ENCODE peak calls at places on chromosome 6, in ten cellular contexts. E is heart left ventricle, N is HCT116, L is BJ, W is dorsolateral prefrontal cortex, C is fibroblast of lung, R is prostate gland, J is Panc1, Y is psoas muscle, X is RWPE2. F is an unnamed sample.

GRCh38 chr6:105981002-105981887 is 104.9 kb upstream of the PRDM1 start:
- DNase-seq in J (no peak), R (no peak), W (no peak), X (no peak), Y (no peak), L (no peak), E (no peak), N (no peak), C (peak), F (no peak)

GRCh38 chr6:119542037-119542436 is 192.5 kb upstream of the MAN1A1 start:
- DNase-seq in W (no peak), E (no peak), J (no peak), N (no peak), Y (no peak), R (no peak), X (no peak), L (no peak), C (no peak), F (no peak)

GRCh38 chr6:28206527-28207243 is 18.4 kb upstream of the ZSCAN9 start:
- DNase-seq in R (no peak), C (peak), N (no peak), Y (no peak), X (no peak), E (no peak), W (no peak), J (no peak), L (no peak), F (no peak)

GRCh38 chr6:16128759-16129622 is at the start of gene MYLIP:
- DNase-seq in W (peak), J (no peak), Y (peak), C (peak), E (peak), N (peak), L (no peak), X (peak), R (peak), F (peak)

GRCh38 chr6:142280265-142280664 is 21.5 kb upstream of the ADGRG6 start:
- DNase-seq in E (no peak), J (no peak), N (no peak), L (no peak), R (no peak), C (no peak), Y (no peak), W (no peak), X (no peak), F (no peak)

GRCh38 chr6:90574610-90575009 is 12.3 kb downstream of the MAP3K7 start:
- DNase-seq in W (no peak), R (no peak), J (no peak), X (no peak), N (no peak), E (no peak), Y (no peak), L (no peak), C (peak), F (no peak)

GRCh38 chr6:42307141-42307470 is 89.4 kb upstream of the MRPS10 start:
- DNase-seq in E (no peak), N (no peak), L (no peak), R (no peak), X (no peak), J (no peak), W (no peak), Y (no peak), C (no peak), F (no peak)

GRCh38 chr6:96878101-96878500 is 19.6 kb downstream of the NDUFAF4 start:
- DNase-seq in N (no peak), R (no peak), C (peak), J (no peak), W (no peak), L (peak), E (no peak), X (no peak), Y (no peak), F (no peak)

GRCh38 chr6:77470983-77471382 is 7.7 kb upstream of the HTR1B start:
- DNase-seq in W (no peak), C (peak), L (no peak), Y (no peak), R (no peak), E (no peak), N (no peak), J (no peak), X (no peak), F (no peak)

GRCh38 chr6:132333639-132334516 is 67.4 kb downstream of the MOXD1 start:
- DNase-seq in R (no peak), J (peak), L (peak), E (peak), N (peak), X (no peak), C (peak), Y (peak), W (no peak), F (no peak)

GRCh38 chr6:132765560-132765959 is 7.9 kb upstream of the VNN2 start:
- DNase-seq in J (no peak), C (no peak), N (no peak), L (no peak), W (no peak), R (no peak), E (no peak), X (no peak), Y (no peak), F (no peak)

GRCh38 chr6:11384531-11385309 is 152.3 kb upstream of the NEDD9 start:
- DNase-seq in N (no peak), X (no peak), C (peak), Y (no peak), E (no peak), R (no peak), J (no peak), L (peak), W (no peak), F (no peak)

GRCh38 chr6:111844921-111845320 is 28.3 kb downstream of the FYN start:
- DNase-seq in Y (no peak), R (no peak), W (no peak), X (no peak), L (no peak), J (no peak), C (peak), E (no peak), N (no peak), F (no peak)

GRCh38 chr6:157748839-157749571 is 74.0 kb upstream of the SNX9 start:
- DNase-seq in Y (no peak), N (no peak), C (no peak), E (no peak), W (no peak), X (no peak), L (no peak), R (no peak), J (no peak), F (no peak)

DNA sequence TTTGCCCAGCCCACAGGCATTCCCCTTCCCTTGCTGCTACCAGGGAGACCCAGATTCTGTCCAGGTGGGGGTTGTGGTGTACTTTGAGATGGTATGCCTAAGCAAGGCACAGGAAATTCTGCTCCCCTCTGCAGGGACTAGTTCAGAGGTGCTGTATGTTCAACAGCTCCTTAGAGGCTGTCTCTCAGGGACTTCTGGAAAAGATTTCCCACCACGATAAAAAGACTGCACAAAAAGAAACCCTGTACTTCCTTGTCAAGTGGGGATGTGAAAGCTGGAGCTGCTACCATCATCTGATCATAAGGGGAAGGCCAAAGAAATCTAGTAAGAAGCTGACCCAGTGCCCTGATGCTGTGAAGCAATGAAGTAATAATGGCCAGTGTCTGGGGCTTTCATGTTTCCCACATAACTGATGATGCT is 51.5 kb upstream of the SMIM29 start:
- DNase-seq in Y (no peak), X (no peak), W (no peak), N (no peak), E (no peak), J (no peak), R (no peak), C (no peak), L (no peak), F (no peak)
- TF ChIP-seq CTCF in Y (no peak), X (no peak), W (no peak), N (no peak), E (no peak), J (no peak), R (no peak), C (no peak), L (no peak), F (no peak)

DNA sequence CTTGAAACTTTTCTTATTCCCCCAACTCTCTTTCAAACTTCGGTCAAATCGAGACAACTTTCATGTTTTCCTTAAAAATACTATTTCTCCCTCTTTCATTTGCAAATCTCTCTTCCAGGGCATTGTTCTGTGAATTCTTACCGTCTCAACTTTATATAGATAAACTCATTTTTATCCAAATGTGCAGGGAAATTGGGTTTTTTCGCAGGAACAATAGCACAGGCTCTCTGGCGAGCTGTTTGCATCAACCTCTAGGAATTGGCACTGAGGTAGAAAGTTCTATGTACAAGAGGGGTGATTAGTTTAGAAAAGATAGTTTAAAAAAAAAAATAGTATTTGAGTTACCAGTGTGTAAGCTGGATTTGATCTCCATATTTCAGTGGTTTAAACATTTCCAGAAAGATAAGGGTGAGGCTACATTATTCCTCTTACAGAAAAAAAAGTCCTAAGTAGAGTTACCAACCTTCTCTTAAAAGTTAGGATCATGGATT is 129.7 kb upstream of the BTN3A2 start:
- DNase-seq in R (no peak), W (no peak), Y (no peak), N (no peak), X (no peak), L (no peak), E (no peak), J (no peak), C (no peak), F (no peak)
- H3K4me3 ChIP-seq in R (no peak), W (peak), Y (peak), N (no peak), X (peak), L (peak), E (peak), J (peak), C (peak), F (no peak)

GRCh38 chr6:168132531-168133184 is 53.6 kb upstream of the FRMD1 start:
- DNase-seq in Y (peak), L (peak), X (no peak), W (peak), N (no peak), C (peak), E (peak), R (peak), J (no peak), F (no peak)
- TF ChIP-seq CTCF in Y (peak), L (peak), X (peak), W (peak), N (peak), C (peak), E (peak), R (peak), J (no peak), F (peak)

GRCh38 chr6:139204978-139205377 is 70.1 kb downstream of the HECA start:
- DNase-seq in E (no peak), X (no peak), W (no peak), Y (no peak), C (no peak), L (no peak), J (no peak), R (no peak), N (no peak), F (no peak)
- H3K4me3 ChIP-seq in E (no peak), X (no peak), W (no peak), Y (no peak), C (no peak), L (no peak), J (no peak), R (no peak), N (no peak), F (no peak)

GRCh38 chr6:167034056-167034455 is 34.9 kb downstream of the CEP43 start:
- DNase-seq in Y (no peak), E (no peak), R (no peak), N (no peak), X (no peak), J (no peak), C (no peak), L (no peak), W (no peak), F (no peak)

GRCh38 chr6:167037762-167038161 is 38.6 kb downstream of the CEP43 start:
- DNase-seq in J (no peak), E (no peak), Y (no peak), W (no peak), R (no peak), N (no peak), X (no peak), C (no peak), L (no peak), F (no peak)
- TF ChIP-seq CTCF in J (no peak), E (no peak), Y (no peak), W (no peak), R (no peak), N (no peak), X (no peak), C (no peak), L (no peak), F (no peak)

GRCh38 chr6:136037246-136037884 is 185.9 kb downstream of the PDE7B start:
- DNase-seq in X (no peak), R (no peak), W (no peak), N (no peak), E (no peak), C (no peak), J (no peak), L (no peak), Y (no peak), F (no peak)

GRCh38 chr6:136039185-136039584 is 187.7 kb downstream of the PDE7B start:
- DNase-seq in J (no peak), N (no peak), X (no peak), W (no peak), L (no peak), C (no peak), E (no peak), R (no peak), Y (no peak), F (no peak)

GRCh38 chr6:136036601-136037000 is 185.1 kb downstream of the PDE7B start:
- DNase-seq in Y (no peak), N (no peak), L (no peak), X (no peak), R (no peak), C (peak), J (no peak), W (no peak), E (no peak), F (no peak)

GRCh38 chr6:136038531-136038930 is 187.0 kb downstream of the PDE7B start:
- DNase-seq in R (no peak), L (no peak), C (no peak), Y (no peak), N (no peak), W (no peak), J (no peak), X (no peak), E (no peak), F (no peak)

DNA sequence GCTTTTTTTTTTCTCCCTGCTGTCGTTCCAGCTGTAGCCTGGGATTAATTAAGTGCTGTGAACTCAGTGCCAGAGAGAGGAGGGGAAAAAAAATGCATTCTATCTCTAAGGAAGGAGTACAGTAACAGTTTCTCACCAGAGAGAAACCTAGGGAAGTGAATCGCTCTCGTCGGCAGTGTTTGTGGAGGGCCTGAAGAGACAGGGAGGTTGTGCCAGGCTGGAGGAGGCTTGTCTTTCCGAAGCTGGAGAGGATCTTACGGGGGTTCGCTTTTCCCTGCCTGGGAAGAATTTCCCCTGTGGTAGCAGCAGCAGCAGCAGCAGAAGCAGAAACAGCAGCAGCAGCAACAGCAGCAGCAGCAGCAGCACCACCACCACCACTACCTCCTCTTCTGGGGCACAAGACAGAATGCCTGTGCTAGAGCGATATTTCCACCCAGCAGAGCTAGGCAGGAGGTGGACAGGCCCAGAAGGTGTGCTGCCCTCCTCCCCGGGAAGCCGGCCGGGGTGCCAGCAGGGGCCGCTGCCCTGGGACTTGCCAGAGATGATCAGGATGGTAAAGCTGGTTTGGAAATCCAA is 186.5 kb downstream of the PDE7B start:
- DNase-seq in N (no peak), X (no peak), J (no peak), C (peak), Y (no peak), R (no peak), E (peak), L (no peak), W (no peak), F (no peak)
- H3K4me3 ChIP-seq in N (no peak), X (no peak), J (no peak), C (peak), Y (peak), R (peak), E (peak), L (peak), W (peak), F (no peak)

DNA sequence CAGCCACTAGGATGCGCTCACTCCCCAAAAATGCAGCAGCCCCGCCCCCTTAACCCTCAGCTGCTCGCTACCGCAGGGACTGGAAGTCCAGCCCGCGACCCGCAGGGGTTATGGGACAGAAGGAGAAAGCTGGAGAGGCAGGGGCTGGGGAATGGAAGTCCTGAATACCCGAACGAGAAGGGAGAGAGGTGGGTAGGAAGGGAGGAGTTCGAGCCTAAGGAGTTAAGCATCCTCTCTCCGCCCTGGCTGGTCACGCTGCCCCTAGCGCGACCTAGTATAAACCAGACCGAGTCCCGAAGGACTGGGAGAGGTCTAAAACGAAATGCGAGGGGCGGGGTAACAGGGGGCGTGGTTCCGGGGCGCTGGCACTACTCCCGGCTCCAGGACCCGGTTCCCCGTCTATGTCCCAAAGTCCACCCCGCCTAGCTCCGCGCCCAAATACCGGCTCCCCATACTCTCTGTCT is 448 bp upstream of the DDAH2 start:
- DNase-seq in X (peak), J (no peak), W (peak), E (peak), C (peak), Y (peak), L (peak), N (peak), R (peak), F (peak)
- TF ChIP-seq CTCF in X (peak), J (peak), W (no peak), E (no peak), C (no peak), Y (no peak), L (no peak), N (no peak), R (peak), F (peak)

DNA sequence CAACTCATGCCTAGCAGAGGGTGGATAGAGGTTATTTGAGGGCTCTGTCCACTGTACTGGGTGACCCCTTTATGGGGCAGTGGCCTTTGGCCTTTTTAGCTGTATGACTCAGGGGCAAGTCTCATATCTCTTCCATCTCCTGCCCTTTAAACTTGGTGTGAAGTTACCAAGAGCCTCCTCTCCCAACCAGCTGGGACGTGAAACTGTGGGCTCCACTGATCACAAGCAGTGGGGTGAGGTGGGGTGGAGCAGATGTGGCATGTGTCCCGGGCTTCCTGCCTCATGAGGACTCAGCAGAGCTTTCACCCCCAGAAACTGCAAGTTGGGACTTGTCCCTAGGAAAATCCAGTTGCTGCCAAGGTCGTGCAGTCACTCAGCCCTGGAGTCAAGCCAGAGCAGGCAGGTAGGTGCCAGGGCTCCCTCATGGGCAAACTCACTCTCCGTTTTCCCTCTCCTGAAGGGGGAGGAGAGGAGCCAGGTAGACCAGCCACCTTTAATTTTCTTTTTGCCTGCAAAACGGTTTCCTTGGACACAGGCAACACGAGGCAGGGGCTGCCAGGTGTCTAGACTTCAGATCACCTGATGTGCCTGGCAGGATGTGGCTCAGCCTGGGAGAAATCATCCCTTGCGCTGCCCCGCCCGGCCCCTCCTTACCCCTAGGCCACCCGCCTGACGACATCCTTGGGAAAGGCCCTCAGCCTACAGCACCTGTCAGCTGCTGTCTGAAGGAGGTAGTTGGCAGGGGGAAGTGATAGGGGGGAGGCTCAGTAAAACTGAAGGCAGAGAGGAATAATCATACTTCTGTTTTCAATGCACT is 4.0 kb downstream of the CDKN1A start:
- DNase-seq in L (no peak), E (peak), Y (peak), X (peak), N (no peak), J (no peak), W (no peak), R (peak), C (no peak), F (peak)
- H3K4me3 ChIP-seq in L (peak), E (no peak), Y (peak), X (no peak), N (peak), J (peak), W (no peak), R (no peak), C (peak), F (peak)

GRCh38 chr6:168043848-168044415 is 35.1 kb downstream of the FRMD1 start:
- DNase-seq in L (no peak), N (no peak), Y (no peak), R (no peak), J (no peak), W (peak), E (no peak), X (no peak), C (no peak), F (no peak)

GRCh38 chr6:168044521-168045130 is 34.4 kb downstream of the FRMD1 start:
- DNase-seq in E (no peak), W (peak), Y (no peak), R (no peak), X (no peak), N (no peak), C (no peak), L (no peak), J (no peak), F (no peak)

GRCh38 chr6:168045706-168046620 is 33.0 kb downstream of the FRMD1 start:
- DNase-seq in Y (no peak), R (no peak), J (no peak), N (no peak), X (no peak), C (no peak), L (no peak), W (peak), E (no peak), F (no peak)

GRCh38 chr6:168046696-168047095 is 32.3 kb downstream of the FRMD1 start:
- DNase-seq in Y (no peak), R (no peak), N (no peak), W (no peak), E (no peak), J (no peak), X (no peak), C (no peak), L (no peak), F (no peak)

GRCh38 chr6:168045141-168045691 is 33.8 kb downstream of the FRMD1 start:
- DNase-seq in L (no peak), C (no peak), R (no peak), E (no peak), X (peak), W (peak), J (no peak), Y (no peak), N (no peak), F (no peak)
- TF ChIP-seq CTCF in L (no peak), C (no peak), R (no peak), E (peak), X (no peak), W (no peak), J (peak), Y (peak), N (no peak), F (peak)

GRCh38 chr6:31353508-31353907 is 3.5 kb downstream of the HLA-B start:
- DNase-seq in L (no peak), R (no peak), C (no peak), W (no peak), E (no peak), N (no peak), J (no peak), Y (no peak), X (no peak), F (no peak)
- H3K4me3 ChIP-seq in L (no peak), R (no peak), C (no peak), W (no peak), E (peak), N (no peak), J (no peak), Y (no peak), X (no peak), F (no peak)

F was measured in LNCaP clone FGC.